ENCODE peak calls at places on chromosome 7, in seven cellular contexts. One of them, this sample, is unnamed.

GRCh38 chr7:157404845-157405481 is 68.2 kb downstream of the DNAJB6 start:
- DNase-seq in mammary epithelial cell: peak
- DNase-seq in breast epithelium: peak
- DNase-seq in cardiac fibroblast: peak
- DNase-seq in hepatocyte: peak
- DNase-seq in right atrium auricular region: peak
- DNase-seq in coronary artery: no peak
- DNase-seq in this sample: peak

GRCh38 chr7:5526190-5527037 is 102.8 kb upstream of the TNRC18 start:
- DNase-seq in mammary epithelial cell: peak
- DNase-seq in breast epithelium: no peak
- DNase-seq in cardiac fibroblast: peak
- DNase-seq in hepatocyte: peak
- DNase-seq in right atrium auricular region: no peak
- DNase-seq in coronary artery: no peak
- DNase-seq in this sample: peak

GRCh38 chr7:47332681-47333080 is 249.2 kb downstream of the TNS3 start:
- DNase-seq in mammary epithelial cell: no peak
- DNase-seq in breast epithelium: no peak
- DNase-seq in cardiac fibroblast: no peak
- DNase-seq in hepatocyte: no peak
- DNase-seq in right atrium auricular region: peak
- DNase-seq in coronary artery: no peak
- DNase-seq in this sample: no peak

GRCh38 chr7:140640727-140641531 is at the start of gene DENND2A:
- DNase-seq in mammary epithelial cell: no peak
- DNase-seq in breast epithelium: peak
- DNase-seq in cardiac fibroblast: peak
- DNase-seq in hepatocyte: peak
- DNase-seq in right atrium auricular region: peak
- DNase-seq in coronary artery: no peak
- DNase-seq in this sample: no peak

GRCh38 chr7:73768661-73769480 is 1.2 kb downstream of the CLDN3 start:
- DNase-seq in mammary epithelial cell: no peak
- DNase-seq in breast epithelium: no peak
- DNase-seq in cardiac fibroblast: no peak
- DNase-seq in hepatocyte: no peak
- DNase-seq in right atrium auricular region: no peak
- DNase-seq in coronary artery: no peak
- DNase-seq in this sample: no peak

GRCh38 chr7:136114966-136115762 is 138.0 kb upstream of the MTPN start:
- DNase-seq in mammary epithelial cell: peak
- DNase-seq in breast epithelium: no peak
- DNase-seq in cardiac fibroblast: peak
- DNase-seq in hepatocyte: peak
- DNase-seq in right atrium auricular region: no peak
- DNase-seq in coronary artery: no peak
- DNase-seq in this sample: peak

GRCh38 chr7:119472398-119473038 is 800.5 kb upstream of the KCND2 start:
- DNase-seq in mammary epithelial cell: no peak
- DNase-seq in breast epithelium: no peak
- DNase-seq in cardiac fibroblast: no peak
- DNase-seq in hepatocyte: peak
- DNase-seq in right atrium auricular region: no peak
- DNase-seq in coronary artery: no peak
- DNase-seq in this sample: peak

GRCh38 chr7:108464743-108465142 is 8.5 kb upstream of the NRCAM start:
- DNase-seq in mammary epithelial cell: no peak
- DNase-seq in breast epithelium: no peak
- DNase-seq in cardiac fibroblast: no peak
- DNase-seq in hepatocyte: no peak
- DNase-seq in right atrium auricular region: no peak
- DNase-seq in coronary artery: no peak
- DNase-seq in this sample: no peak

GRCh38 chr7:1113548-1113885 is 25.6 kb downstream of the GPER1 start:
- DNase-seq in mammary epithelial cell: no peak
- DNase-seq in breast epithelium: peak
- DNase-seq in cardiac fibroblast: no peak
- DNase-seq in hepatocyte: no peak
- DNase-seq in right atrium auricular region: no peak
- DNase-seq in coronary artery: no peak
- DNase-seq in this sample: no peak

GRCh38 chr7:77239471-77239870 is 39.9 kb upstream of the FGL2 start:
- DNase-seq in mammary epithelial cell: no peak
- DNase-seq in breast epithelium: no peak
- DNase-seq in cardiac fibroblast: no peak
- DNase-seq in hepatocyte: no peak
- DNase-seq in right atrium auricular region: no peak
- DNase-seq in coronary artery: no peak
- DNase-seq in this sample: no peak

GRCh38 chr7:149859881-149860280 is 13.9 kb upstream of the ATP6V0E2 start:
- DNase-seq in mammary epithelial cell: no peak
- DNase-seq in breast epithelium: no peak
- DNase-seq in cardiac fibroblast: no peak
- DNase-seq in hepatocyte: no peak
- DNase-seq in right atrium auricular region: no peak
- DNase-seq in coronary artery: no peak
- DNase-seq in this sample: no peak

GRCh38 chr7:141701489-141702046 is 398 bp downstream of the DENND11 start:
- DNase-seq in mammary epithelial cell: no peak
- DNase-seq in breast epithelium: no peak
- DNase-seq in cardiac fibroblast: peak
- DNase-seq in hepatocyte: peak
- DNase-seq in right atrium auricular region: no peak
- DNase-seq in coronary artery: no peak
- DNase-seq in this sample: peak

GRCh38 chr7:29442146-29442545 is 121.5 kb upstream of the PRR15 start:
- DNase-seq in mammary epithelial cell: peak
- DNase-seq in breast epithelium: no peak
- DNase-seq in cardiac fibroblast: peak
- DNase-seq in hepatocyte: no peak
- DNase-seq in right atrium auricular region: no peak
- DNase-seq in coronary artery: no peak
- DNase-seq in this sample: peak

GRCh38 chr7:11185179-11185578 is 211.5 kb downstream of the PHF14 start:
- DNase-seq in mammary epithelial cell: no peak
- DNase-seq in breast epithelium: no peak
- DNase-seq in cardiac fibroblast: peak
- DNase-seq in hepatocyte: no peak
- DNase-seq in right atrium auricular region: no peak
- DNase-seq in coronary artery: no peak
- DNase-seq in this sample: no peak

GRCh38 chr7:12146813-12147212 is 64.3 kb upstream of the TMEM106B start:
- DNase-seq in mammary epithelial cell: no peak
- DNase-seq in breast epithelium: no peak
- DNase-seq in cardiac fibroblast: no peak
- DNase-seq in hepatocyte: no peak
- DNase-seq in right atrium auricular region: no peak
- DNase-seq in coronary artery: no peak
- DNase-seq in this sample: no peak

GRCh38 chr7:139095194-139095659 is 14.3 kb downstream of the ZC3HAV1 start:
- DNase-seq in mammary epithelial cell: no peak
- DNase-seq in breast epithelium: no peak
- DNase-seq in cardiac fibroblast: no peak
- DNase-seq in hepatocyte: no peak
- DNase-seq in right atrium auricular region: no peak
- DNase-seq in coronary artery: no peak
- DNase-seq in this sample: no peak

GRCh38 chr7:18647602-18648001 is 152.1 kb downstream of the HDAC9 start:
- DNase-seq in mammary epithelial cell: no peak
- DNase-seq in breast epithelium: no peak
- DNase-seq in cardiac fibroblast: no peak
- DNase-seq in hepatocyte: no peak
- DNase-seq in right atrium auricular region: no peak
- DNase-seq in coronary artery: no peak
- DNase-seq in this sample: no peak

GRCh38 chr7:48875300-48875916 is 48.9 kb upstream of the CDC14C start:
- DNase-seq in mammary epithelial cell: peak
- DNase-seq in breast epithelium: no peak
- DNase-seq in cardiac fibroblast: no peak
- DNase-seq in hepatocyte: peak
- DNase-seq in right atrium auricular region: no peak
- DNase-seq in coronary artery: no peak
- DNase-seq in this sample: peak

GRCh38 chr7:136275794-136276193 is 298.6 kb upstream of the MTPN start:
- DNase-seq in mammary epithelial cell: no peak
- DNase-seq in breast epithelium: no peak
- DNase-seq in cardiac fibroblast: no peak
- DNase-seq in hepatocyte: no peak
- DNase-seq in right atrium auricular region: no peak
- DNase-seq in coronary artery: no peak
- DNase-seq in this sample: no peak

GRCh38 chr7:28570970-28571288 is 158.6 kb downstream of the CREB5 start:
- DNase-seq in mammary epithelial cell: peak
- DNase-seq in breast epithelium: no peak
- DNase-seq in cardiac fibroblast: no peak
- DNase-seq in hepatocyte: no peak
- DNase-seq in right atrium auricular region: no peak
- DNase-seq in coronary artery: no peak
- DNase-seq in this sample: peak

GRCh38 chr7:152435384-152436278 is at the start of gene KMT2C:
- DNase-seq in mammary epithelial cell: peak
- DNase-seq in breast epithelium: no peak
- DNase-seq in cardiac fibroblast: peak
- DNase-seq in hepatocyte: peak
- DNase-seq in right atrium auricular region: no peak
- DNase-seq in coronary artery: no peak
- DNase-seq in this sample: peak

GRCh38 chr7:38630720-38631673 is at the start of gene AMPH:
- DNase-seq in mammary epithelial cell: peak
- DNase-seq in breast epithelium: no peak
- DNase-seq in cardiac fibroblast: peak
- DNase-seq in hepatocyte: peak
- DNase-seq in right atrium auricular region: no peak
- DNase-seq in coronary artery: no peak
- DNase-seq in this sample: peak
- H3K4me3 ChIP-seq in mammary epithelial cell: peak
- H3K4me3 ChIP-seq in breast epithelium: peak
- H3K4me3 ChIP-seq in cardiac fibroblast: peak
- H3K4me3 ChIP-seq in hepatocyte: peak
- H3K4me3 ChIP-seq in right atrium auricular region: peak
- H3K4me3 ChIP-seq in coronary artery: peak
- H3K4me3 ChIP-seq in this sample: no peak

GRCh38 chr7:66348959-66349358 is 143.8 kb downstream of the TPST1 start:
- DNase-seq in mammary epithelial cell: peak
- DNase-seq in breast epithelium: no peak
- DNase-seq in cardiac fibroblast: no peak
- DNase-seq in hepatocyte: no peak
- DNase-seq in right atrium auricular region: no peak
- DNase-seq in coronary artery: no peak
- DNase-seq in this sample: peak

GRCh38 chr7:66353547-66353946 is 148.4 kb downstream of the TPST1 start:
- DNase-seq in mammary epithelial cell: peak
- DNase-seq in breast epithelium: no peak
- DNase-seq in cardiac fibroblast: peak
- DNase-seq in hepatocyte: no peak
- DNase-seq in right atrium auricular region: no peak
- DNase-seq in coronary artery: no peak
- DNase-seq in this sample: peak

GRCh38 chr7:66355762-66356161 is 150.6 kb downstream of the TPST1 start:
- DNase-seq in mammary epithelial cell: peak
- DNase-seq in breast epithelium: no peak
- DNase-seq in cardiac fibroblast: no peak
- DNase-seq in hepatocyte: no peak
- DNase-seq in right atrium auricular region: no peak
- DNase-seq in coronary artery: no peak
- DNase-seq in this sample: peak

GRCh38 chr7:66348531-66348930 is 143.4 kb downstream of the TPST1 start:
- DNase-seq in mammary epithelial cell: no peak
- DNase-seq in breast epithelium: no peak
- DNase-seq in cardiac fibroblast: peak
- DNase-seq in hepatocyte: no peak
- DNase-seq in right atrium auricular region: no peak
- DNase-seq in coronary artery: no peak
- DNase-seq in this sample: no peak

GRCh38 chr7:66352071-66352470 is 146.9 kb downstream of the TPST1 start:
- DNase-seq in mammary epithelial cell: peak
- DNase-seq in breast epithelium: no peak
- DNase-seq in cardiac fibroblast: peak
- DNase-seq in hepatocyte: peak
- DNase-seq in right atrium auricular region: no peak
- DNase-seq in coronary artery: no peak
- DNase-seq in this sample: peak
- TF ChIP-seq CTCF in mammary epithelial cell: no peak
- TF ChIP-seq CTCF in breast epithelium: no peak
- TF ChIP-seq CTCF in cardiac fibroblast: peak
- TF ChIP-seq CTCF in hepatocyte: no peak
- TF ChIP-seq CTCF in right atrium auricular region: no peak
- TF ChIP-seq CTCF in coronary artery: no peak
- TF ChIP-seq CTCF in this sample: no peak

GRCh38 chr7:128739048-128739962 is at the start of gene CALU:
- DNase-seq in mammary epithelial cell: peak
- DNase-seq in breast epithelium: peak
- DNase-seq in cardiac fibroblast: peak
- DNase-seq in hepatocyte: peak
- DNase-seq in right atrium auricular region: peak
- DNase-seq in coronary artery: peak
- DNase-seq in this sample: peak

GRCh38 chr7:128742206-128742605 is 3.0 kb downstream of the CALU start:
- DNase-seq in mammary epithelial cell: peak
- DNase-seq in breast epithelium: no peak
- DNase-seq in cardiac fibroblast: peak
- DNase-seq in hepatocyte: no peak
- DNase-seq in right atrium auricular region: no peak
- DNase-seq in coronary artery: no peak
- DNase-seq in this sample: peak

GRCh38 chr7:128739990-128740682 is 977 bp downstream of the CALU start:
- DNase-seq in mammary epithelial cell: no peak
- DNase-seq in breast epithelium: no peak
- DNase-seq in cardiac fibroblast: no peak
- DNase-seq in hepatocyte: no peak
- DNase-seq in right atrium auricular region: no peak
- DNase-seq in coronary artery: no peak
- DNase-seq in this sample: no peak

GRCh38 chr7:128741491-128741890 is 2.3 kb downstream of the CALU start:
- DNase-seq in mammary epithelial cell: no peak
- DNase-seq in breast epithelium: no peak
- DNase-seq in cardiac fibroblast: no peak
- DNase-seq in hepatocyte: no peak
- DNase-seq in right atrium auricular region: no peak
- DNase-seq in coronary artery: no peak
- DNase-seq in this sample: no peak

DNA sequence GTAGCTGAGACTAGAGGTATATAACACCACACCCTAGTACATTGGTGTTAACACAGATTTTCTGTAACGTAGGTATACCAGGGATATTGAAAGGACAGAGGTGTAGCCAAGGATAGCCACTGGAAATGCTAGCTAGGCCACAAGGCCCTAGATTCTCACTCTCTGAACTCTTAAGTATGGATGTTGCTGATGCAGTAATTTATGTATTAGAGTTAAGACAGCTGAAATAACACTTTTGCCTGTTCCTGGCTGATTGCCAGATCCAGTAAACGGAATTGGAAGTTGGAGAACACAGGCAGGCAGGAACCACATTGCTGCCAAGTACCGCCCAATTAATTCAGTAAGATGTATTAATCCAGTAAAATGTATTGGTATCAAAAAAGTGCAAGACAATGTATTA is 1.8 kb downstream of the CALU start:
- DNase-seq in mammary epithelial cell: no peak
- DNase-seq in breast epithelium: no peak
- DNase-seq in cardiac fibroblast: peak
- DNase-seq in hepatocyte: no peak
- DNase-seq in right atrium auricular region: no peak
- DNase-seq in coronary artery: no peak
- DNase-seq in this sample: no peak
- H3K4me3 ChIP-seq in mammary epithelial cell: peak
- H3K4me3 ChIP-seq in breast epithelium: no peak
- H3K4me3 ChIP-seq in cardiac fibroblast: peak
- H3K4me3 ChIP-seq in hepatocyte: no peak
- H3K4me3 ChIP-seq in right atrium auricular region: peak
- H3K4me3 ChIP-seq in coronary artery: peak
- H3K4me3 ChIP-seq in this sample: no peak

GRCh38 chr7:25407932-25408480 is 179.7 kb upstream of the NPVF start:
- DNase-seq in mammary epithelial cell: no peak
- DNase-seq in breast epithelium: no peak
- DNase-seq in cardiac fibroblast: no peak
- DNase-seq in hepatocyte: no peak
- DNase-seq in right atrium auricular region: no peak
- DNase-seq in coronary artery: no peak
- DNase-seq in this sample: no peak
- TF ChIP-seq CTCF in mammary epithelial cell: no peak
- TF ChIP-seq CTCF in breast epithelium: no peak
- TF ChIP-seq CTCF in cardiac fibroblast: no peak
- TF ChIP-seq CTCF in hepatocyte: no peak
- TF ChIP-seq CTCF in right atrium auricular region: no peak
- TF ChIP-seq CTCF in coronary artery: no peak
- TF ChIP-seq CTCF in this sample: no peak

This sample was measured in epithelial cell of esophagus.